ENCODE peak calls at places on chromosomes 1 and 21, in six cellular contexts. C is cardiac muscle cell; V is endothelial cell of umbilical vein; K is adrenal gland; H is CD8-positive, alpha-beta T cell; E is heart left ventricle. Y is an unnamed sample.

GRCh38 chr1:194802572-194802971 is 1616.2 kb upstream of the B3GALT2 start:
- DNase-seq in E (no peak), V (no peak), C (no peak), K (no peak), H (no peak), Y (no peak)

GRCh38 chr1:25098717-25099116 is 133.6 kb downstream of the SYF2 start:
- DNase-seq in C (no peak), V (no peak), K (no peak), E (no peak), H (no peak), Y (no peak)

GRCh38 chr1:41790351-41790750 is 128.4 kb downstream of the HIVEP3 start:
- DNase-seq in K (no peak), V (no peak), C (no peak), E (no peak), H (no peak), Y (no peak)

GRCh38 chr1:26889580-26890466 is at the start of gene GPN2:
- DNase-seq in K (peak; percentile 80), V (peak; percentile 87), H (peak; percentile 73), C (peak; percentile 87), E (peak; percentile 85), Y (peak; percentile 86)

GRCh38 chr21:34762761-34763160 is 94.0 kb downstream of the CLIC6 start:
- DNase-seq in K (no peak), V (no peak), C (no peak), E (no peak), H (no peak), Y (no peak)

GRCh38 chr21:46022551-46023107 is 41.1 kb downstream of the COL6A1 start:
- DNase-seq in K (no peak), V (no peak), C (no peak), H (no peak), E (peak; percentile 34), Y (peak; percentile 87)

GRCh38 chr1:222815367-222815765 is 527 bp downstream of the DISP1 start:
- DNase-seq in K (peak; percentile 70), C (peak; percentile 35), E (peak; percentile 62), V (no peak), H (peak; percentile 42), Y (peak; percentile 85)

GRCh38 chr1:227894831-227895451 is 52.8 kb downstream of the WNT9A start:
- DNase-seq in C (no peak), V (no peak), K (no peak), H (peak; percentile 1), E (peak; percentile 14), Y (no peak)

GRCh38 chr21:14403681-14404318 is 20.9 kb upstream of the HSPA13 start:
- DNase-seq in V (peak; percentile 45), K (no peak), C (peak; percentile 25), H (no peak), E (no peak), Y (no peak)

GRCh38 chr1:205532996-205533728 is 28.7 kb downstream of the CDK18 start:
- DNase-seq in V (no peak), E (no peak), H (no peak), K (no peak), C (no peak), Y (peak; percentile 58)

GRCh38 chr1:12618661-12619395 is 818 bp upstream of the DHRS3 start:
- DNase-seq in V (peak; percentile 83), E (peak; percentile 89), H (peak; percentile 68), C (peak; percentile 63), K (peak; percentile 66), Y (peak; percentile 91)

GRCh38 chr1:45246760-45247159 is 40.4 kb upstream of the ZSWIM5 start:
- DNase-seq in H (no peak), K (peak; percentile 37), E (no peak), V (peak; percentile 97), C (no peak), Y (no peak)

GRCh38 chr1:157073944-157074685 is 25.5 kb downstream of the ETV3L start:
- DNase-seq in C (peak; percentile 74), V (peak; percentile 66), H (peak; percentile 18), E (peak; percentile 72), K (peak; percentile 90), Y (peak; percentile 84)

GRCh38 chr1:226109829-226110248 is 47.3 kb downstream of the H3-3A start:
- DNase-seq in E (peak; percentile 94), K (peak; percentile 81), V (peak; percentile 72), C (peak; percentile 89), H (peak; percentile 79), Y (peak; percentile 94)

GRCh38 chr1:84103197-84103992 is 40.7 kb upstream of the PRKACB start:
- DNase-seq in V (peak; percentile 77), K (peak; percentile 79), C (peak; percentile 58), E (peak; percentile 63), H (no peak), Y (peak; percentile 77)

GRCh38 chr1:206674745-206675175 is 9.9 kb upstream of the MAPKAPK2 start:
- DNase-seq in H (no peak), V (no peak), K (peak; percentile 68), C (no peak), E (peak; percentile 77), Y (peak; percentile 97)

GRCh38 chr1:12059722-12060464 is 3.2 kb upstream of the TNFRSF8 start:
- DNase-seq in V (no peak), E (no peak), K (no peak), H (no peak), C (no peak), Y (no peak)

GRCh38 chr21:41823166-41823565 is 56.0 kb downstream of the PRDM15 start:
- DNase-seq in E (no peak), C (no peak), K (no peak), H (no peak), V (no peak), Y (peak; percentile 57)

GRCh38 chr1:86538775-86539174 is 8.1 kb upstream of the CLCA4 start:
- DNase-seq in C (peak; percentile 71), H (no peak), V (no peak), K (no peak), E (no peak), Y (no peak)

GRCh38 chr1:38860464-38860816 is 868 bp upstream of the RRAGC start:
- DNase-seq in K (peak; percentile 11), V (peak; percentile 40), C (no peak), H (no peak), E (no peak), Y (no peak)
- H3K27ac ChIP-seq in K (peak overlapping the region; percentile 93), V (peak overlapping the region; percentile 36), C (no peak overlapping the region), H (peak overlapping the region; percentile 48), E (peak overlapping the region; percentile 86), Y (peak overlapping the region; percentile 91)

GRCh38 chr1:100348549-100349144 is 3.7 kb upstream of the CDC14A start:
- DNase-seq in V (no peak), C (no peak), H (no peak), K (no peak), E (no peak), Y (no peak)
- TF ChIP-seq CTCF in V (no peak), C (no peak), H (no peak), K (no peak), E (no peak), Y (no peak)

GRCh38 chr1:36166136-36166535 is 10.2 kb downstream of the MAP7D1 start:
- DNase-seq in V (no peak), C (no peak), E (no peak), H (no peak), K (no peak), Y (no peak)
- H3K4me1 ChIP-seq in V (peaks cover 17% of the 10 kb centered on the region), C (peaks cover 31% of the 10 kb centered on the region), E (peaks cover 83% of the 10 kb centered on the region), H (peaks cover 36% of the 10 kb centered on the region), K (peaks cover 27% of the 10 kb centered on the region), Y (peaks cover 98% of the 10 kb centered on the region)

DNA sequence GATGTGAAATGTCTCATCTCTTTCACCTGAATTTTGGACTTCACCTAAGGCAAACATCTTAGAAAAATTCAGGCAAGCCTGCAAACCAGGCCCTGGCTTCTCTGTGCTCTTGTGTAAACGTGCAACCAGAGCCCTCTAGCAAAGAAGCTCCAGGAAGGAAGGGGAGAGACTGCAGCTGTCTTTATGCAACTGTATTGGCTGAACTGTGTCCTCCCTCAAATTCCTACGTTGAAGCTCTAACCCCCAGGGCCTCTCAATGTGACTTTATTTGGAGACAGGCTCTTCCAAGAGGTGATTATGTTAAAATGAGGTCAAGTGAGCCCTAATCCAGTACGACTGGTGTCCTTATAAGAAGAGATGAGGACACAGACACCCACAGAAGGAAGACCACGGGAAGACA is 60.3 kb downstream of the SLC45A1 start:
- DNase-seq in K (no peak), V (no peak), E (no peak), H (no peak), C (peak; percentile 41), Y (peak; percentile 77)
- H3K27ac ChIP-seq in K (peak overlapping the region; percentile 48), V (no peak overlapping the region), E (peak overlapping the region; percentile 75), H (no peak overlapping the region), C (peak overlapping the region; percentile 90), Y (peak overlapping the region; percentile 88)

Y was measured in sigmoid colon.